ENCODE peak calls at places on chromosomes 13 and 19, in nine cellular contexts. G is aorta, W is AG04450, V is lung, Z is cardiac muscle cell, O is breast epithelium, L is GM23248, J is right cardiac atrium, D is tibial artery. Y is an unnamed sample.

GRCh38 chr13:61770697-61771096 is 355.0 kb upstream of the PCDH20 start:
- DNase-seq in G (no peak), W (no peak), V (no peak), Z (no peak), O (no peak), L (no peak), J (no peak), D (no peak), Y (peak; percentile 22)

GRCh38 chr13:29901714-29902631 is 51.6 kb upstream of the UBL3 start:
- DNase-seq in G (peak; percentile 55), W (peak; percentile 92), V (peak; percentile 56), Z (peak; percentile 98), O (peak; percentile 68), L (peak; percentile 95), J (no peak), D (no peak), Y (no peak)

GRCh38 chr19:4181053-4181508 is 1.3 kb downstream of the SIRT6 start:
- DNase-seq in G (no peak), W (no peak), V (no peak), Z (no peak), O (no peak), L (peak; percentile 26), J (no peak), D (no peak), Y (no peak)

GRCh38 chr19:19532806-19533701 is 4.3 kb downstream of the YJEFN3 start:
- DNase-seq in G (no peak), W (no peak), V (no peak), Z (no peak), O (no peak), L (no peak), J (no peak), D (no peak), Y (peak; percentile 57)

GRCh38 chr19:4327252-4327876 is 11.3 kb downstream of the STAP2 start:
- DNase-seq in G (peak; percentile 69), W (no peak), V (peak; percentile 87), Z (peak; percentile 56), O (peak; percentile 50), L (peak; percentile 73), J (peak; percentile 94), D (peak; percentile 85), Y (peak; percentile 96)

GRCh38 chr19:38711726-38712153 is 32.5 kb downstream of the CAPN12 start:
- DNase-seq in G (peak; percentile 81), W (peak; percentile 86), V (peak; percentile 72), Z (peak; percentile 75), O (peak; percentile 75), L (peak; percentile 94), J (peak; percentile 79), D (peak; percentile 93), Y (no peak)

GRCh38 chr13:52127783-52128702 is 830 bp downstream of the NEK5 start:
- DNase-seq in G (peak; percentile 55), W (peak; percentile 16), V (peak; percentile 55), Z (peak; percentile 65), O (peak; percentile 40), L (peak; percentile 67), J (peak; percentile 63), D (peak; percentile 71), Y (no peak)

GRCh38 chr13:34030782-34031181 is 212.8 kb downstream of the RFC3 start:
- DNase-seq in G (no peak), W (no peak), V (no peak), Z (no peak), O (no peak), L (peak; percentile 22), J (no peak), D (no peak), Y (no peak)

GRCh38 chr19:10294368-10294697 is 4.6 kb downstream of the ICAM5 start:
- DNase-seq in G (no peak), W (no peak), V (no peak), Z (no peak), O (no peak), L (no peak), J (no peak), D (no peak), Y (no peak)

GRCh38 chr19:56199686-56200085 is 2.1 kb upstream of the ZSCAN5B start:
- DNase-seq in G (no peak), W (no peak), V (no peak), Z (no peak), O (no peak), L (no peak), J (no peak), D (no peak), Y (no peak)

GRCh38 chr13:18921063-18921462 is 260.6 kb downstream of the TUBA3C start:
- DNase-seq in G (no peak), W (no peak), V (no peak), Z (no peak), O (no peak), L (no peak), J (no peak), D (no peak), Y (no peak)

GRCh38 chr13:24148414-24149305 is 11.9 kb upstream of the SPATA13 start:
- DNase-seq in G (no peak), W (peak; percentile 95), V (peak; percentile 72), Z (peak; percentile 93), O (peak; percentile 84), L (peak; percentile 98), J (no peak), D (no peak), Y (peak; percentile 81)

GRCh38 chr19:30669329-30670010 is 297.3 kb downstream of the ZNF536 start:
- DNase-seq in G (no peak), W (no peak), V (no peak), Z (peak; percentile 43), O (peak; percentile 45), L (peak; percentile 62), J (peak; percentile 87), D (no peak), Y (peak; percentile 84)

GRCh38 chr13:54750521-54750920 is 1721.9 kb downstream of the OLFM4 start:
- DNase-seq in G (no peak), W (no peak), V (no peak), Z (no peak), O (no peak), L (no peak), J (no peak), D (no peak), Y (no peak)

GRCh38 chr13:56457535-56458200 is 683.0 kb upstream of the PRR20A start:
- DNase-seq in G (no peak), W (no peak), V (no peak), Z (no peak), O (no peak), L (no peak), J (no peak), D (no peak), Y (no peak)

GRCh38 chr19:14073925-14074838 is 1.6 kb downstream of the MISP3 start:
- DNase-seq in G (no peak), W (no peak), V (no peak), Z (no peak), O (no peak), L (peak; percentile 59), J (peak; percentile 71), D (peak; percentile 72), Y (peak; percentile 80)

GRCh38 chr19:6298413-6298812 is 18.6 kb upstream of the MLLT1 start:
- DNase-seq in G (no peak), W (no peak), V (no peak), Z (no peak), O (no peak), L (no peak), J (no peak), D (no peak), Y (peak; percentile 22)

GRCh38 chr19:4914736-4915501 is 5.6 kb downstream of the UHRF1 start:
- DNase-seq in G (no peak), W (peak; percentile 21), V (peak; percentile 41), Z (peak; percentile 74), O (peak; percentile 59), L (peak; percentile 94), J (no peak), D (no peak), Y (no peak)

GRCh38 chr19:11833541-11833940 is 15.0 kb upstream of the ZNF439 start:
- DNase-seq in G (no peak), W (no peak), V (no peak), Z (no peak), O (no peak), L (no peak), J (no peak), D (no peak), Y (no peak)
- H3K9me3 ChIP-seq in G (peaks cover 15% of the 10 kb centered on the region), W (peaks cover 42% of the 10 kb centered on the region), V (peaks cover 28% of the 10 kb centered on the region), Z (peaks cover 6% of the 10 kb centered on the region), O (peaks cover 44% of the 10 kb centered on the region), L (no peaks in the 10 kb centered on the region), J (peaks cover 5% of the 10 kb centered on the region), D (peaks cover 77% of the 10 kb centered on the region), Y (peaks cover 31% of the 10 kb centered on the region)

DNA sequence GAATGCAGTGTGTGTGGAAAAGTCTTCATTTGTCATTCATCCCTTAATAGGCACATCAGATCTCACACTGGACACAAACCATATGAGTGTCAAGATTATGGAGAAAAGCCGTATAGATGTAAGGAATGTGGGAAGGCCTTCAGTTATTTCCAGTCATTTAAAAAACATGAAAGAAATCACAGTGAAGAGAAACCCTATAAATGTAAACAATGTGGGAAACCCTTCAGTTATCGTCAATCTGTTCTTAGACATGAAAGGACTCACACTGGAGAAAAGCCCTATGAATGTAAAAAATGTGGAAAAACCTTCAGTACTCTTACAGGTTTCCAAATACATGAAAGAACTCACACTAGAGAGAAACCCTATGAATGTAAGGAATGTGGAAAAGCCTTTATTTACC is 45.3 kb downstream of the ZNF136 start:
- DNase-seq in G (no peak), W (no peak), V (no peak), Z (no peak), O (no peak), L (no peak), J (no peak), D (no peak), Y (no peak)
- H3K9me3 ChIP-seq in G (peaks cover 14% of the 10 kb centered on the region), W (peaks cover 47% of the 10 kb centered on the region), V (peaks cover 15% of the 10 kb centered on the region), Z (peaks cover 4% of the 10 kb centered on the region), O (peaks cover 62% of the 10 kb centered on the region), L (peaks cover 11% of the 10 kb centered on the region), J (peaks cover 2% of the 10 kb centered on the region), D (peaks cover 89% of the 10 kb centered on the region), Y (peaks cover 13% of the 10 kb centered on the region)

GRCh38 chr13:42947925-42948324 is 44.1 kb downstream of the EPSTI1 start:
- DNase-seq in G (no peak), W (no peak), V (no peak), Z (no peak), O (no peak), L (no peak), J (no peak), D (no peak), Y (no peak)
- H3K9me3 ChIP-seq in G (no peaks in the 10 kb centered on the region), W (peaks cover 4% of the 10 kb centered on the region), V (no peaks in the 10 kb centered on the region), Z (no peaks in the 10 kb centered on the region), O (no peaks in the 10 kb centered on the region), L (no peaks in the 10 kb centered on the region), J (no peaks in the 10 kb centered on the region), D (no peaks in the 10 kb centered on the region), Y (no peaks in the 10 kb centered on the region)

GRCh38 chr19:2110822-2111221 is 14.1 kb downstream of the IZUMO4 start:
- DNase-seq in G (no peak), W (no peak), V (no peak), Z (no peak), O (no peak), L (no peak), J (no peak), D (no peak), Y (no peak)

GRCh38 chr19:2112516-2113320 is 16.0 kb downstream of the IZUMO4 start:
- DNase-seq in G (no peak), W (no peak), V (no peak), Z (no peak), O (no peak), L (no peak), J (no peak), D (no peak), Y (no peak)

GRCh38 chr19:2113436-2114211 is 16.9 kb downstream of the IZUMO4 start:
- DNase-seq in G (peak; percentile 63), W (no peak), V (no peak), Z (no peak), O (no peak), L (peak; percentile 73), J (no peak), D (peak; percentile 77), Y (no peak)

GRCh38 chr19:2111425-2111824 is 14.7 kb downstream of the IZUMO4 start:
- DNase-seq in G (no peak), W (no peak), V (no peak), Z (no peak), O (no peak), L (no peak), J (no peak), D (no peak), Y (no peak)

GRCh38 chr19:2111886-2112285 is 15.2 kb downstream of the IZUMO4 start:
- DNase-seq in G (no peak), W (no peak), V (no peak), Z (no peak), O (no peak), L (no peak), J (no peak), D (no peak), Y (no peak)
- H3K9me3 ChIP-seq in G (no peaks in the 10 kb centered on the region), W (peaks cover 3% of the 10 kb centered on the region), V (no peaks in the 10 kb centered on the region), Z (no peaks in the 10 kb centered on the region), O (no peaks in the 10 kb centered on the region), L (no peaks in the 10 kb centered on the region), J (no peaks in the 10 kb centered on the region), D (no peaks in the 10 kb centered on the region), Y (no peaks in the 10 kb centered on the region)